ENCODE peak calls at places on chromosomes 4 and X, in nine cellular contexts. K is T1000; B is aorta; X is activated CD4-positive, alpha-beta memory T cell treated with anti-CD3 and anti-CD28 coated beads for 36 hours; R is body of pancreas; Y is fibroblast of lung; C is osteocyte; Z is stimulated activated CD4-positive, alpha-beta T cell treated with anti-CD3 and anti-CD28 coated beads, Interleukin-12 subunit alpha, Interleukin-12 subunit beta, amount 100 ng/mL, for 48 hours; H is NCI-H82. O is an unnamed sample.

GRCh38 chr4:57148831-57149230 is 38.6 kb upstream of the IGFBP7 start:
- DNase-seq in R (no peak), X (no peak), Y (peak; percentile 69), B (no peak), Z (no peak), C (no peak), K (no peak), H (no peak), O (no peak)

GRCh38 chr4:10529891-10530786 is 72.9 kb upstream of the ZNF518B start:
- DNase-seq in H (no peak), Z (no peak), C (no peak), K (no peak), Y (peak; percentile 4), B (no peak), X (no peak), R (no peak), O (no peak)

GRCh38 chr4:155761916-155762315 is 3.1 kb downstream of the GUCY1B1 start:
- DNase-seq in B (no peak), C (no peak), R (no peak), Z (no peak), Y (no peak), X (no peak), K (no peak), H (no peak), O (no peak)

GRCh38 chr4:69859140-69859539 is 805 bp downstream of the SULT1E1 start:
- DNase-seq in Y (no peak), Z (no peak), X (no peak), H (no peak), C (no peak), B (no peak), R (no peak), K (no peak), O (no peak)

GRCh38 chr4:102500371-102501175 is 586 bp upstream of the NFKB1 start:
- DNase-seq in C (no peak), R (peak; percentile 67), K (peak; percentile 34), X (peak; percentile 59), Z (no peak), H (peak; percentile 54), B (peak; percentile 70), Y (peak; percentile 58), O (no peak)

GRCh38 chr4:61202100-61202637 is 2.0 kb downstream of the ADGRL3 start:
- DNase-seq in B (no peak), X (no peak), H (peak; percentile 31), R (no peak), Z (no peak), Y (peak; percentile 18), C (peak; percentile 84), K (peak; percentile 33), O (no peak)

GRCh38 chr4:103634236-103634635 is 85.5 kb downstream of the TACR3 start:
- DNase-seq in X (no peak), H (peak; percentile 5), Y (no peak), C (no peak), R (no peak), Z (no peak), K (no peak), B (no peak), O (no peak)

GRCh38 chr4:21948347-21949072 is at the start of gene KCNIP4:
- DNase-seq in B (no peak), K (peak; percentile 43), C (peak; percentile 83), H (peak; percentile 52), R (no peak), Z (no peak), Y (peak; percentile 27), X (no peak), O (no peak)

GRCh38 chrX:39336709-39337294 is 535.5 kb downstream of the MID1IP1 start:
- DNase-seq in H (no peak), C (no peak), K (no peak), X (peak; percentile 57), R (no peak), B (no peak), Y (peak; percentile 62), Z (peak; percentile 17), O (peak; percentile 21)

GRCh38 chr4:138645289-138645688 is 370.3 kb upstream of the NOCT start:
- DNase-seq in R (no peak), C (no peak), X (no peak), Z (no peak), Y (peak; percentile 19), H (no peak), B (no peak), K (no peak), O (no peak)

GRCh38 chr4:172344266-172344772 is 531.1 kb downstream of the GALNTL6 start:
- DNase-seq in Y (no peak), B (no peak), C (no peak), R (no peak), K (no peak), Z (no peak), X (no peak), H (peak; percentile 58), O (no peak)

GRCh38 chr4:242121-242848 is 63.0 kb downstream of the ZNF732 start:
- DNase-seq in C (no peak), B (peak; percentile 61), Y (peak; percentile 53), Z (peak; percentile 53), K (peak; percentile 19), R (peak; percentile 62), H (peak; percentile 69), X (peak; percentile 81), O (peak; percentile 43)

GRCh38 chr4:141028024-141028529 is 105.2 kb downstream of the RNF150 start:
- DNase-seq in B (no peak), X (no peak), R (no peak), K (no peak), Y (peak; percentile 89), Z (no peak), H (peak; percentile 29), C (no peak), O (no peak)

GRCh38 chr4:42906906-42907774 is 14.6 kb downstream of the GRXCR1 start:
- DNase-seq in Z (no peak), C (no peak), B (no peak), K (no peak), X (no peak), R (peak; percentile 23), H (no peak), Y (no peak), O (no peak)

GRCh38 chr4:183175631-183176232 is 76.7 kb downstream of the WWC2 start:
- DNase-seq in B (no peak), C (no peak), R (no peak), K (no peak), Z (no peak), H (no peak), X (no peak), Y (no peak), O (no peak)

GRCh38 chr4:48963042-48963679 is 22.9 kb upstream of the CWH43 start:
- DNase-seq in Y (peak; percentile 93), R (peak; percentile 74), X (peak; percentile 77), K (peak; percentile 82), H (peak; percentile 91), B (peak; percentile 77), C (peak; percentile 88), Z (peak; percentile 39), O (peak; percentile 55)

GRCh38 chr4:48483777-48484493 is 792 bp downstream of the SLC10A4 start:
- DNase-seq in R (no peak), K (peak; percentile 54), X (peak; percentile 15), Z (no peak), Y (no peak), H (peak; percentile 53), B (no peak), C (no peak), O (no peak)

GRCh38 chr4:127203561-127204260 is 429.0 kb upstream of the INTU start:
- DNase-seq in Z (no peak), H (no peak), C (no peak), K (no peak), R (no peak), Y (peak; percentile 58), X (no peak), B (no peak), O (no peak)

GRCh38 chrX:42809569-42809968 is 31.6 kb upstream of the PPP1R2C start:
- DNase-seq in C (no peak), Y (no peak), B (no peak), R (no peak), H (no peak), K (no peak), Z (no peak), X (no peak), O (no peak)